ENCODE peak calls at places on chromosome 22, in four cellular contexts. F is neural crest cell, M is A172, T is keratinocyte. U is an unnamed sample.

GRCh38 chr22:46500201-46500600 is 37.2 kb downstream of the CELSR1 start:
- DNase-seq in F (peak; percentile 75), M (no peak), T (no peak), U (no peak)

GRCh38 chr22:24060375-24060788 is 49.3 kb downstream of the CABIN1 start:
- DNase-seq in F (no peak), M (peak; percentile 56), T (no peak), U (no peak)

GRCh38 chr22:37501610-37502341 is 15.6 kb upstream of the MFNG start:
- DNase-seq in F (no peak), M (peak; percentile 92), T (no peak), U (peak; percentile 73)

GRCh38 chr22:19035474-19036228 is 86.6 kb downstream of the DGCR2 start:
- DNase-seq in F (no peak), M (no peak), T (no peak), U (no peak)

GRCh38 chr22:40975346-40975745 is 24.2 kb downstream of the RBX1 start:
- DNase-seq in F (no peak), M (no peak), T (no peak), U (no peak)

GRCh38 chr22:39478461-39478860 is 21.6 kb downstream of the MGAT3 start:
- DNase-seq in F (no peak), M (no peak), T (no peak), U (no peak)

GRCh38 chr22:38074181-38075104 is 9.5 kb downstream of the SLC16A8 start:
- DNase-seq in F (no peak), M (no peak), T (peak; percentile 19), U (no peak)

GRCh38 chr22:40009953-40010751 is 15.4 kb downstream of the FAM83F start:
- DNase-seq in F (no peak), M (no peak), T (no peak), U (no peak)

GRCh38 chr22:33971561-33971961 is 51.3 kb upstream of the LARGE1 start:
- DNase-seq in F (no peak), M (no peak), T (peak; percentile 11), U (no peak)

GRCh38 chr22:27881404-27881803 is 37.7 kb downstream of the PITPNB start:
- DNase-seq in F (no peak), M (no peak), T (no peak), U (no peak)

GRCh38 chr22:44667829-44668189 is 34.2 kb upstream of the PRR5 start:
- DNase-seq in F (no peak), M (no peak), T (no peak), U (no peak)

GRCh38 chr22:37208401-37209139 is 3.7 kb downstream of the SSTR3 start:
- DNase-seq in F (no peak), M (no peak), T (no peak), U (no peak)

GRCh38 chr22:38652858-38653257 is 3.3 kb downstream of the FAM227A start:
- DNase-seq in F (no peak), M (no peak), T (no peak), U (no peak)

GRCh38 chr22:38327805-38328204 is 10.6 kb upstream of the CSNK1E start:
- DNase-seq in F (no peak), M (peak; percentile 77), T (no peak), U (no peak)

GRCh38 chr22:19121631-19122142 is 525 bp downstream of the DGCR2 start:
- DNase-seq in F (peak; percentile 29), M (no peak), T (no peak), U (peak; percentile 47)

GRCh38 chr22:43919106-43919965 is 4.3 kb upstream of the PNPLA3 start:
- DNase-seq in F (no peak), M (peak; percentile 31), T (no peak), U (no peak)

GRCh38 chr22:48137640-48138039 is 1375.2 kb downstream of the TBC1D22A start:
- DNase-seq in F (no peak), M (no peak), T (no peak), U (no peak)

GRCh38 chr22:43310311-43310710 is 32.9 kb downstream of the SCUBE1 start:
- DNase-seq in F (no peak), M (no peak), T (no peak), U (no peak)

GRCh38 chr22:44981857-44982256 is 27.9 kb downstream of the PHF21B start:
- DNase-seq in F (no peak), M (no peak), T (no peak), U (no peak)

GRCh38 chr22:36860017-36860416 is 789 bp upstream of the NCF4 start:
- DNase-seq in F (no peak), M (no peak), T (no peak), U (no peak)

GRCh38 chr22:34801221-34801620 is 264.7 kb upstream of the ISX start:
- DNase-seq in F (no peak), M (no peak), T (no peak), U (no peak)

GRCh38 chr22:29385748-29386147 is 2.6 kb downstream of the AP1B1 start:
- DNase-seq in F (no peak), M (no peak), T (no peak), U (no peak)

GRCh38 chr22:25373961-25374360 is 154.5 kb downstream of the CRYBB2 start:
- DNase-seq in F (no peak), M (no peak), T (no peak), U (no peak)

GRCh38 chr22:20117656-20118571 is 888 bp upstream of the TRMT2A start:
- DNase-seq in F (no peak), M (no peak), T (no peak), U (no peak)

GRCh38 chr22:17366830-17367229 is 2.4 kb upstream of the CECR2 start:
- DNase-seq in F (peak; percentile 65), M (no peak), T (no peak), U (peak; percentile 29)

GRCh38 chr22:24142241-24142640 is 39.0 kb upstream of the SUSD2 start:
- DNase-seq in F (no peak), M (no peak), T (no peak), U (no peak)

GRCh38 chr22:35629406-35630234 is 12.5 kb upstream of the MB start:
- DNase-seq in F (no peak), M (peak; percentile 95), T (peak; percentile 98), U (no peak)

GRCh38 chr22:45310331-45311032 is 748 bp downstream of the FAM118A start:
- DNase-seq in F (no peak), M (no peak), T (no peak), U (no peak)

U was measured in progenitor cell of endocrine pancreas.